ENCODE peak calls at places on chromosomes 7 and 10, in four cellular contexts. M is GM10248, F is right atrium auricular region, R is OCI-LY7. K is an unnamed sample.

GRCh38 chr7:47757946-47758371 is 176.0 kb upstream of the TNS3 start:
- DNase-seq in R (no peak), M (no peak), F (peak), K (no peak)

GRCh38 chr10:1290071-1290471 is 233.9 kb downstream of the WDR37 start:
- DNase-seq in R (no peak), M (no peak), F (no peak), K (no peak)

GRCh38 chr7:114085592-114086490 is 167.0 kb upstream of the PPP1R3A start:
- DNase-seq in R (no peak), F (peak), M (peak), K (peak)

GRCh38 chr7:49001610-49002033 is 77.3 kb downstream of the CDC14C start:
- DNase-seq in R (peak), M (peak), F (no peak), K (peak)

GRCh38 chr10:129383651-129384050 is 83.4 kb upstream of the MGMT start:
- DNase-seq in M (no peak), F (no peak), R (no peak), K (no peak)

GRCh38 chr7:369981-370621 is 80.1 kb downstream of the FOXL3 start:
- DNase-seq in M (no peak), F (no peak), R (no peak), K (no peak)

GRCh38 chr7:2038876-2039728 is 193.6 kb downstream of the MAD1L1 start:
- DNase-seq in R (peak), F (no peak), M (no peak), K (no peak)

GRCh38 chr7:46603296-46603701 is 682.2 kb upstream of the IGFBP3 start:
- DNase-seq in M (no peak), F (no peak), R (no peak), K (no peak)

GRCh38 chr10:129334326-129334725 is 132.7 kb upstream of the MGMT start:
- DNase-seq in R (no peak), M (no peak), F (no peak), K (no peak)

GRCh38 chr10:132453470-132453861 is 56.5 kb downstream of the PWWP2B start:
- DNase-seq in R (no peak), F (no peak), M (no peak), K (no peak)

GRCh38 chr10:132450825-132451505 is 54.0 kb downstream of the PWWP2B start:
- DNase-seq in M (no peak), R (no peak), F (no peak), K (no peak)

GRCh38 chr10:132452651-132453469 is 55.9 kb downstream of the PWWP2B start:
- DNase-seq in F (no peak), M (peak), R (peak), K (peak)

GRCh38 chr10:132451506-132452215 is 54.7 kb downstream of the PWWP2B start:
- DNase-seq in M (no peak), F (no peak), R (no peak), K (no peak)

GRCh38 chr10:132452216-132452650 is 55.2 kb downstream of the PWWP2B start:
- DNase-seq in R (no peak), M (no peak), F (no peak), K (peak)
- TF ChIP-seq CTCF in R (no peak), M (no peak), F (no peak), K (no peak)

GRCh38 chr7:56062382-56062781 is 1.7 kb upstream of the SUMF2 start:
- DNase-seq in M (no peak), R (no peak), F (no peak), K (no peak)

GRCh38 chr7:56063500-56063881 is 595 bp upstream of the SUMF2 start:
- DNase-seq in F (no peak), M (no peak), R (no peak), K (no peak)

DNA sequence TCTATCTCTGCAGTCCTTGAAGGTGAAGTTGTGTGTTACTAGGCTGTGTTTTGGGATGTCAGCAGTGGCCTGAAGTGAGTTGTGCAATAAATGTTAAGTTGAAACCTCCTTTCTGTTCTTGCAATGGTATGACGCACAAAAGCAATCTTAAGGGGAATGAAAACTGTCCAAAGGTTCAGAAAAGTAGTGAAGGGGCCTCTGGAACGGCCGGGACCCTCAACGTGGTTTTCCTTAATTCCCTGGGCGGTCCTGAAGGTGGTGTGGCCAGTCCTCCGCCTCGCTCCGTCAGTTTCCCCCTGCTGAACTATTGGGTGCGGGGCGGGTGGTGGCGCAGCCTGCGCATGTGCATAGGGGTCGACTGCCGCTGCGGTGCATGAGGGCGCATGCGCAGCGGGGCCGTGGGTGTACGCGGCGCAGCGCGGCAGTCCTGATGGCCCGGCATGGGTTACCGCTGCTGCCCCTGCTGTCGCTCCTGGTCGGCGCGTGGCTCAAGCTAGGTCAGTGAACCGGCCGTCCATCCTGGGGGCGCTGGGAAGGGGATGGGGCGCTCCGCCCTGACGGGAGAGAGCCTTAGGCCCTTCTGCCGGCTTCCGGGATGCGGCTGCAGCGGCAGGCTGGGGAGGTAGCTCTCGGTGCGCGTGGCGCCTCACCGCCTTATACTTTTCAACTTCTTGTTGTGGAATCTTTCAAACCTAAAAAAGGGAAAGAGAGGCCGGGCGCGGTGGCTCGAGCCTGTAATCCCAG is at the start of gene SUMF2:
- DNase-seq in M (peak), F (peak), R (peak), K (peak)
- TF ChIP-seq CTCF in M (no peak), F (no peak), R (peak), K (no peak)

GRCh38 chr7:15015545-15016314 is 113.2 kb upstream of the DGKB start:
- DNase-seq in F (no peak), M (peak), R (peak), K (peak)
- TF ChIP-seq CTCF in F (peak), M (peak), R (peak), K (peak)

GRCh38 chr7:17304926-17305325 is 6.5 kb downstream of the AHR start:
- DNase-seq in F (no peak), M (no peak), R (no peak), K (no peak)

GRCh38 chr7:17300012-17300411 is 1.6 kb downstream of the AHR start:
- DNase-seq in M (no peak), F (no peak), R (no peak), K (no peak)

GRCh38 chr7:17305387-17306171 is 7.1 kb downstream of the AHR start:
- DNase-seq in R (no peak), M (no peak), F (no peak), K (no peak)

GRCh38 chr7:17301491-17302101 is 3.1 kb downstream of the AHR start:
- DNase-seq in R (peak), F (peak), M (no peak), K (no peak)

GRCh38 chr7:17302575-17303142 is 4.2 kb downstream of the AHR start:
- DNase-seq in F (no peak), R (no peak), M (peak), K (peak)
- TF ChIP-seq CTCF in F (no peak), R (peak), M (peak), K (peak)

GRCh38 chr7:70618020-70618551 is 513.9 kb upstream of the GALNT17 start:
- DNase-seq in M (no peak), F (no peak), R (no peak), K (no peak)
- TF ChIP-seq CTCF in M (no peak), F (no peak), R (no peak), K (no peak)

GRCh38 chr10:42422911-42423310 is 215.5 kb downstream of the ZNF33B start:
- DNase-seq in F (no peak), M (no peak), R (no peak), K (no peak)
- TF ChIP-seq CTCF in F (no peak), M (no peak), R (no peak), K (no peak)

DNA sequence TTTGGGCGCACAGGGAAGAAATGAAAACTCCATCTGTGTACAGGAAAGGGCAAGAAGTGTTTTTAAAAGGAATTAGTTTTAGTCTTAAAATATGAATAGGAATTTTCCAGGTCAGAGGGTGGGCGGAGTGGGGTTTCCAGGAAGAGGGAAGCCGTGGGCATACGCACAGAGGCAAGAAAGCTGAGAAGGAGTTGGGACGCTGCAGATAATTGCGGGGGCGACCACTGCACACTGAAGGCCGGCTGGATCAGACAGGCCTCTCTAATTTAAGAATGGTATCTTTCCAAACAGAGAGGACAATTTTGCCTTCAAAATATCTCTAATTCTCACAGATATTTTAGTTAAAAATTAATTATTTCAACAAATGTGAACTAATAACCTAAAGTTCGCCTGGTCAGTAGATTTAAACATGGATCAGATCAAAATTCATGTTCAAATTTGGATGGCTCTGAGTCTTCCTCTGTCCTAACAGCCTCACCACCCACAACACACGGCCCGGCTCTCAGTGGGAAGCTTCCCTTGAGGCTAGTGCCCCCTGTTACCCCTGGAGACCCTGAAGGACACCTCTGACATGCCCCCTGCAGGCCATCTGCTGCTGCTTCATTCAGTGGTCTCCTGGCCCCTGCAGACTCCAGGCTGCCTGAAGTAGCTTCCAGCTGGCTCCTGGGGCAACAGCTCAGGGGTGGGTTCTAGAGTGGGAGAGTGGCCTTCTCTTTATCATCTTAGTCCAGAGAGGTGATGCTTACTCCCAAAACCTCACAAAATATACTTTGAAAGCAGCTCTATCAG is 189.3 kb upstream of the INHBA start:
- DNase-seq in R (peak), F (no peak), M (no peak), K (peak)
- TF ChIP-seq CTCF in R (peak), F (no peak), M (peak), K (peak)

DNA sequence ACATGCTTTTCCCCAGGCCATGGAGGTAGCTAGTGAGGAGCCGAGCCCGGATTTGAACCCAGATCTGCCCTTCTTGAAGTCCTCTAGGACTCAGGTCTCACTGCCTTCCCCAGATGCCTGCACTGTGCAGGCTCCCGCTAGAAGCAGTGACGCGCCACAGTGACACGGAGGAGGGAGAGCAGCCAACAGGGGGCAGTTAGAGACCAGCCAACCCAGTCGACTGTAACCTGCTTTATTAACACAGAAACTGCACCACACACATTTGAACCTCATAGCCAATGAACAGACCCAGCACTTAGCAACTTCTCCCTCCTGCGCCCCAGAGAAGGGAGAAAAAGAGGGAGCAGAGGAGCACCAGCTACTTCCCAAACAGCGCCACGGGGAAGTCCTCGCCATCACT is 27.4 kb downstream of the PILRA start:
- DNase-seq in R (peak), M (no peak), F (no peak), K (no peak)
- TF ChIP-seq CTCF in R (peak), M (no peak), F (no peak), K (no peak)

DNA sequence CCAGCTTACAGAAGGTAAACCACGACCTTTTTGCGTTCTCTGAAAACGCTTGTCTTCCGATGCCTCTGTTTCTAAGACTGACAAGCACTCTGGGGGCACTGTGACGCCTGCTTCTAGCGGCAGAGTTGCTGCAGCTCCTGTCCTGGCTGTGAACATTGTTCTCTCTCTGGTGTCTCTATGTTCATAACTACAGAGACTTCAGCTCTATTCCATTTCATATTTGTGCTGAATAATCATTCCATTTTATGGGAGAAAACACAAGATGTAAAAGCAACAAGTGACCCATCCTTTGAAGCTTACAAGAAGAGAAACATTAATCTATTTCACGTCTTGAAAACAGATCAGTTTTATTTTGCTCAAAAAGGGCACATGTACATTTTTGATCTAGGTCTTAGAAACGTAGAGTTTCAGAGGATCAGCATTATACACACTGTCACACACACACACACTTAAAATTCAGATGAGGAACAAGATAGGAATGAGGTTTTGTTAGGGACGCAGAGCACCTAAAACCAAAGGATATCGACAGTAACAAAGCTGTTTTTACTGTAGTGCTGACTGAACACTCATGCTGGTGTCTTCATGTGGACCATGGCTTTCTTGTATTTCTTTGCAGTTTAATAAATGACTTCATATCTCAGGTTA is 3.0 kb downstream of the IKZF1 start:
- DNase-seq in R (peak), F (no peak), M (no peak), K (peak)
- TF ChIP-seq CTCF in R (peak), F (no peak), M (no peak), K (no peak)